ENCODE peak calls at places on chromosomes 1 and 21, in six cellular contexts. One of them, this sample, is unnamed.

GRCh38 chr1:7000720-7001119 is 215.5 kb downstream of the CAMTA1 start:
- DNase-seq in heart left ventricle: no peak
- DNase-seq in psoas muscle: no peak
- DNase-seq in adrenal gland: no peak
- DNase-seq in uterus: no peak
- DNase-seq in transverse colon: no peak
- DNase-seq in this sample: no peak

GRCh38 chr1:80656011-80656627 is 1144.6 kb upstream of the ADGRL2 start:
- DNase-seq in heart left ventricle: no peak
- DNase-seq in uterus: no peak
- DNase-seq in adrenal gland: no peak
- DNase-seq in psoas muscle: no peak
- DNase-seq in transverse colon: no peak
- DNase-seq in this sample: no peak

GRCh38 chr1:81113688-81114087 is 687.0 kb upstream of the ADGRL2 start:
- DNase-seq in uterus: no peak
- DNase-seq in transverse colon: no peak
- DNase-seq in psoas muscle: no peak
- DNase-seq in heart left ventricle: no peak
- DNase-seq in adrenal gland: no peak
- DNase-seq in this sample: no peak

GRCh38 chr1:28428990-28429520 is 59.5 kb downstream of the PHACTR4 start:
- DNase-seq in uterus: no peak
- DNase-seq in transverse colon: no peak
- DNase-seq in adrenal gland: no peak
- DNase-seq in heart left ventricle: no peak
- DNase-seq in psoas muscle: no peak
- DNase-seq in this sample: no peak

GRCh38 chr1:223760833-223761232 is 48.5 kb downstream of the CAPN2 start:
- DNase-seq in uterus: no peak
- DNase-seq in heart left ventricle: no peak
- DNase-seq in psoas muscle: no peak
- DNase-seq in transverse colon: no peak
- DNase-seq in adrenal gland: no peak
- DNase-seq in this sample: no peak

GRCh38 chr1:161008857-161009554 is 11.9 kb downstream of the F11R start:
- DNase-seq in psoas muscle: no peak
- DNase-seq in transverse colon: no peak
- DNase-seq in heart left ventricle: no peak
- DNase-seq in adrenal gland: no peak
- DNase-seq in uterus: no peak
- DNase-seq in this sample: no peak

GRCh38 chr1:170734412-170735175 is 70.7 kb downstream of the PRRX1 start:
- DNase-seq in adrenal gland: no peak
- DNase-seq in heart left ventricle: no peak
- DNase-seq in uterus: no peak
- DNase-seq in psoas muscle: no peak
- DNase-seq in transverse colon: no peak
- DNase-seq in this sample: no peak

GRCh38 chr1:28199328-28200233 is 23.1 kb upstream of the PTAFR start:
- DNase-seq in adrenal gland: no peak
- DNase-seq in psoas muscle: no peak
- DNase-seq in heart left ventricle: no peak
- DNase-seq in transverse colon: peak; percentile 57
- DNase-seq in uterus: no peak
- DNase-seq in this sample: no peak

GRCh38 chr1:204975568-204976235 is 67.3 kb upstream of the CNTN2 start:
- DNase-seq in transverse colon: peak; percentile 44
- DNase-seq in adrenal gland: peak; percentile 53
- DNase-seq in psoas muscle: no peak
- DNase-seq in heart left ventricle: no peak
- DNase-seq in uterus: no peak
- DNase-seq in this sample: no peak
- H3K4me3 ChIP-seq in transverse colon: no peak overlapping the region
- H3K4me3 ChIP-seq in adrenal gland: no peak overlapping the region
- H3K4me3 ChIP-seq in psoas muscle: no peak overlapping the region
- H3K4me3 ChIP-seq in heart left ventricle: no peak overlapping the region
- H3K4me3 ChIP-seq in uterus: no peak overlapping the region
- H3K4me3 ChIP-seq in this sample: no peak overlapping the region

GRCh38 chr21:22260274-22260673 is 1262.1 kb downstream of the NCAM2 start:
- DNase-seq in psoas muscle: no peak
- DNase-seq in adrenal gland: no peak
- DNase-seq in heart left ventricle: no peak
- DNase-seq in transverse colon: no peak
- DNase-seq in uterus: no peak
- DNase-seq in this sample: no peak
- H3K9me3 ChIP-seq in psoas muscle: no peaks in the 10 kb centered on the region
- H3K9me3 ChIP-seq in adrenal gland: no peaks in the 10 kb centered on the region
- H3K9me3 ChIP-seq in heart left ventricle: no peaks in the 10 kb centered on the region
- H3K9me3 ChIP-seq in transverse colon: no peaks in the 10 kb centered on the region
- H3K9me3 ChIP-seq in uterus: no peaks in the 10 kb centered on the region
- H3K9me3 ChIP-seq in this sample: peaks cover 5% of the 10 kb centered on the region

DNA sequence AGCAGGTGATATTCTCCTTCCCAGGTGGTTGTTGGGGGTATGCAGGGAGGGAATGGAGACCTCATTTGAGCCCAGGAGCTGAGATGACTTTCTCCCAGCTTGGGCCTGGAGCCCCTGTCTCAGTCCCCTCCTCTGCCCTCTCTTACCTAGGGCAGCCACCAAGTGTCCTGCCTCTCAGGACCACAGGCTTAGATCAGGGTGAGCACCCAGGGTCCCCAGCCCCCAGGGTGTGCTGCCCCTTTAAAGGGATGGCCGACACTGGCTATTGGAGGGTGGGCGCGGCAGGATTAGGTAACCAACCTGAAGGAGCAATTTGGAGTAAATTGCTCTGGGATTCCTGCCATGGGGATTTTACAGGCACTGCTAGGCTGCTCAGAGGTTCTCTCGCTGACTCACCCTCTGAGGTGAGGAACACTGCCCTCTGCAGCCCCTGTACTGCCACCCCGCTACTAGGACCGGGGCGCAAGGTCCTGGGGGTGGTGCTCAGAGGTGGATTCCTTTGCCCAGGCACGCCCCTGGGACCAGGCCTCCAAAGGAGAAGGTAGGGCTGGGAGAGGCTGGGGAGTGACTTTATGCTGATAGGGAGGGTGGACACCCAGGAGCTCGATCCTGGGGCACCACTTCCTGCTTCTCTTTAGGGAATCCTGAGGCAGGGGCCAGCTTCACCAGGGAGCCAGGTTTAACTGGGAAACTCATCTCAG is 1.5 kb downstream of the RPS6KA1 start:
- DNase-seq in heart left ventricle: no peak
- DNase-seq in transverse colon: peak; percentile 94
- DNase-seq in adrenal gland: peak; percentile 48
- DNase-seq in uterus: no peak
- DNase-seq in psoas muscle: no peak
- DNase-seq in this sample: no peak
- TF ChIP-seq CTCF in heart left ventricle: no peak
- TF ChIP-seq CTCF in transverse colon: peak; percentile 26
- TF ChIP-seq CTCF in adrenal gland: peak; percentile 21
- TF ChIP-seq CTCF in uterus: no peak
- TF ChIP-seq CTCF in psoas muscle: no peak
- TF ChIP-seq CTCF in this sample: peak; percentile 31

GRCh38 chr1:51561702-51562101 is 42.6 kb upstream of the EPS15 start:
- DNase-seq in uterus: no peak
- DNase-seq in transverse colon: no peak
- DNase-seq in heart left ventricle: no peak
- DNase-seq in adrenal gland: no peak
- DNase-seq in psoas muscle: no peak
- DNase-seq in this sample: no peak
- H3K4me3 ChIP-seq in uterus: no peak overlapping the region
- H3K4me3 ChIP-seq in transverse colon: no peak overlapping the region
- H3K4me3 ChIP-seq in heart left ventricle: no peak overlapping the region
- H3K4me3 ChIP-seq in adrenal gland: no peak overlapping the region
- H3K4me3 ChIP-seq in psoas muscle: no peak overlapping the region
- H3K4me3 ChIP-seq in this sample: no peak overlapping the region